ENCODE peak calls at places on chromosomes 4 and X, in eight cellular contexts. A, B, G, Y, L, Z, M and S are unnamed samples. For H3K9me3, the result is how much of the 10 kb centered on the place peaks cover.

GRCh38 chr4:77921701-77922100 is 59.1 kb downstream of the MRPL1 start:
- DNase-seq in G (no peak), M (peak), A (no peak), B (no peak), Z (no peak), Y (no peak), L (peak), S (no peak)

GRCh38 chr4:123121241-123121907 is 199.0 kb upstream of the NUDT6 start:
- DNase-seq in Z (no peak), Y (no peak), G (no peak), L (peak), A (no peak), B (no peak), M (no peak), S (no peak)

GRCh38 chrX:47232197-47232802 is 509 bp upstream of the USP11 start:
- DNase-seq in G (no peak), A (no peak), B (no peak), L (no peak), Y (no peak), M (peak), Z (no peak), S (no peak)

GRCh38 chr4:184503869-184504300 is 29.5 kb upstream of the IRF2 start:
- DNase-seq in M (no peak), A (no peak), Z (no peak), G (no peak), Y (no peak), B (no peak), L (no peak), S (no peak)

GRCh38 chrX:132272826-132273225 is 53.6 kb upstream of the RAP2C start:
- DNase-seq in Z (no peak), G (no peak), L (no peak), A (no peak), Y (no peak), B (no peak), M (no peak), S (no peak)

GRCh38 chr4:90318208-90318607 is 191.0 kb downstream of the CCSER1 start:
- DNase-seq in L (peak), B (no peak), Y (no peak), G (no peak), M (no peak), Z (no peak), A (no peak), S (no peak)

GRCh38 chrX:68114573-68115199 is 318.6 kb downstream of the OPHN1 start:
- DNase-seq in G (no peak), Y (no peak), A (no peak), Z (no peak), B (no peak), M (no peak), L (no peak), S (no peak)

GRCh38 chrX:1914606-1915365 is 299.9 kb downstream of the ASMT start:
- DNase-seq in Z (no peak), G (no peak), L (no peak), A (no peak), M (no peak), Y (no peak), B (no peak), S (no peak)

GRCh38 chrX:19544693-19545305 is 29.5 kb upstream of the MAP3K15 start:
- DNase-seq in Z (no peak), Y (peak), B (no peak), L (peak), A (peak), M (peak), G (no peak), S (no peak)

GRCh38 chr4:1053080-1053661 is 41.7 kb downstream of the FGFRL1 start:
- DNase-seq in Y (no peak), L (no peak), Z (peak), A (no peak), B (no peak), M (peak), G (peak), S (no peak)

GRCh38 chrX:13283968-13284914 is 35.6 kb downstream of the ATXN3L start:
- DNase-seq in B (no peak), Y (no peak), M (no peak), A (no peak), L (no peak), G (no peak), Z (no peak), S (no peak)

GRCh38 chrX:10900585-10901289 is 210.4 kb upstream of the HCCS start:
- DNase-seq in L (no peak), G (no peak), M (no peak), Z (no peak), A (no peak), Y (no peak), B (no peak), S (no peak)

GRCh38 chrX:53047228-53047627 is 1.4 kb upstream of the GPR173 start:
- DNase-seq in B (no peak), A (no peak), Y (no peak), Z (no peak), M (no peak), L (no peak), G (no peak), S (no peak)

GRCh38 chrX:131058136-131058868 is at the start of gene ARHGAP36:
- DNase-seq in Z (no peak), M (no peak), B (no peak), A (no peak), Y (no peak), G (peak), L (no peak), S (no peak)

GRCh38 chrX:75155454-75155829 is 641 bp downstream of the ABCB7 start:
- DNase-seq in Y (no peak), B (no peak), A (no peak), L (no peak), Z (no peak), G (no peak), M (no peak), S (no peak)

GRCh38 chr4:73603854-73604584 is 16.2 kb downstream of the RASSF6 start:
- DNase-seq in Y (no peak), L (no peak), M (no peak), Z (no peak), B (no peak), G (no peak), A (no peak), S (no peak)

GRCh38 chrX:110410598-110410997 is 52.0 kb downstream of the RTL9 start:
- DNase-seq in M (no peak), A (no peak), G (no peak), L (no peak), Y (no peak), Z (no peak), B (no peak), S (no peak)

GRCh38 chrX:74449937-74450330 is 28.6 kb downstream of the SLC16A2 start:
- DNase-seq in Y (no peak), L (peak), Z (no peak), B (no peak), M (peak), A (no peak), G (no peak), S (no peak)

GRCh38 chr4:166042510-166043055 is 169.5 kb downstream of the TLL1 start:
- DNase-seq in L (no peak), Y (no peak), Z (no peak), G (no peak), B (no peak), M (no peak), A (no peak), S (no peak)

GRCh38 chr4:151484396-151485102 is 75.6 kb downstream of the FHIP1A start:
- DNase-seq in Z (no peak), L (peak), M (no peak), G (no peak), B (no peak), A (peak), Y (no peak), S (no peak)

GRCh38 chr4:169716677-169717076 is 41.1 kb downstream of the HPF1 start:
- DNase-seq in A (no peak), Z (no peak), L (no peak), M (no peak), B (no peak), G (no peak), Y (no peak), S (no peak)

GRCh38 chr4:4762909-4763814 is 96.3 kb upstream of the MSX1 start:
- DNase-seq in A (no peak), Y (no peak), G (no peak), Z (no peak), B (no peak), L (no peak), M (no peak), S (no peak)

GRCh38 chr4:3248811-3249661 is at the start of gene MSANTD1:
- DNase-seq in L (no peak), M (no peak), Y (no peak), B (no peak), G (peak), A (no peak), Z (no peak), S (no peak)

GRCh38 chrX:64204252-64204651 is 1.3 kb downstream of the AMER1 start:
- DNase-seq in Z (no peak), M (no peak), L (no peak), B (peak), Y (no peak), A (no peak), G (peak), S (no peak)

GRCh38 chr4:28229092-28229491 is 1368.5 kb downstream of the STIM2 start:
- DNase-seq in L (no peak), Z (no peak), G (no peak), A (no peak), M (no peak), B (no peak), Y (no peak), S (no peak)

GRCh38 chr4:90904018-90904417 is 776.8 kb downstream of the CCSER1 start:
- DNase-seq in B (no peak), M (no peak), Z (no peak), Y (no peak), G (no peak), L (no peak), A (no peak), S (no peak)

GRCh38 chr4:10747186-10747585 is 62.6 kb upstream of the CLNK start:
- DNase-seq in Y (no peak), M (no peak), Z (no peak), B (no peak), G (no peak), A (no peak), L (no peak), S (no peak)

GRCh38 chrX:108516184-108516583 is 76.5 kb downstream of the COL4A5 start:
- DNase-seq in A (no peak), M (no peak), G (no peak), L (no peak), Y (no peak), B (no peak), Z (no peak), S (no peak)

GRCh38 chr4:185600801-185601200 is 65.5 kb upstream of the PDLIM3 start:
- DNase-seq in G (no peak), L (no peak), M (no peak), B (no peak), Y (no peak), Z (no peak), A (no peak), S (no peak)

GRCh38 chrX:133590703-133591505 is 175.6 kb upstream of the GPC4 start:
- DNase-seq in A (no peak), G (no peak), L (no peak), B (no peak), M (no peak), Y (no peak), Z (no peak), S (no peak)

GRCh38 chr4:113094802-113095201 is 45.3 kb downstream of the ANK2 start:
- DNase-seq in Z (no peak), M (no peak), A (no peak), G (no peak), L (no peak), Y (no peak), B (no peak), S (no peak)

GRCh38 chr4:4610672-4611071 is 68.8 kb upstream of the STX18 start:
- DNase-seq in Z (no peak), Y (no peak), M (no peak), L (no peak), G (peak), A (no peak), B (no peak), S (no peak)

GRCh38 chr4:37546586-37546985 is 139.6 kb downstream of the RELL1 start:
- DNase-seq in B (no peak), G (peak), M (no peak), Y (no peak), L (no peak), A (no peak), Z (no peak), S (no peak)

GRCh38 chr4:3368841-3369760 is 72.7 kb upstream of the HGFAC start:
- DNase-seq in M (no peak), L (no peak), Y (no peak), A (no peak), B (no peak), Z (no peak), G (peak), S (no peak)

GRCh38 chr4:186144596-186145569 is 40.4 kb downstream of the FAM149A start:
- DNase-seq in L (no peak), B (peak), Y (no peak), M (peak), A (no peak), G (peak), Z (no peak), S (no peak)

GRCh38 chr4:8067274-8067936 is 91.2 kb downstream of the ABLIM2 start:
- DNase-seq in L (no peak), Y (no peak), B (peak), A (no peak), M (no peak), Z (no peak), G (no peak), S (no peak)

GRCh38 chr4:109945056-109945455 is 32.4 kb downstream of the EGF start:
- DNase-seq in L (no peak), A (no peak), Z (no peak), G (no peak), Y (no peak), B (no peak), M (peak), S (no peak)

GRCh38 chr4:102518703-102519131 is 17.6 kb downstream of the NFKB1 start:
- DNase-seq in L (no peak), Y (peak), A (no peak), Z (no peak), M (no peak), B (no peak), G (no peak), S (no peak)

GRCh38 chrX:69741706-69742105 is 125.8 kb downstream of the EDA start:
- DNase-seq in G (no peak), A (no peak), B (no peak), Z (no peak), Y (no peak), L (no peak), M (no peak), S (no peak)

GRCh38 chrX:69746051-69746450 is 130.1 kb downstream of the EDA start:
- DNase-seq in A (no peak), G (no peak), Y (no peak), Z (no peak), L (no peak), B (no peak), M (no peak), S (no peak)

GRCh38 chrX:69740317-69740716 is 124.4 kb downstream of the EDA start:
- DNase-seq in B (no peak), G (no peak), Z (no peak), Y (no peak), L (no peak), A (no peak), M (no peak), S (no peak)
- H3K9me3 ChIP-seq in B (under half), G (under half), Z (under half), Y (under half), L (under half), A (under half), M (under half), S (under half)

DNA sequence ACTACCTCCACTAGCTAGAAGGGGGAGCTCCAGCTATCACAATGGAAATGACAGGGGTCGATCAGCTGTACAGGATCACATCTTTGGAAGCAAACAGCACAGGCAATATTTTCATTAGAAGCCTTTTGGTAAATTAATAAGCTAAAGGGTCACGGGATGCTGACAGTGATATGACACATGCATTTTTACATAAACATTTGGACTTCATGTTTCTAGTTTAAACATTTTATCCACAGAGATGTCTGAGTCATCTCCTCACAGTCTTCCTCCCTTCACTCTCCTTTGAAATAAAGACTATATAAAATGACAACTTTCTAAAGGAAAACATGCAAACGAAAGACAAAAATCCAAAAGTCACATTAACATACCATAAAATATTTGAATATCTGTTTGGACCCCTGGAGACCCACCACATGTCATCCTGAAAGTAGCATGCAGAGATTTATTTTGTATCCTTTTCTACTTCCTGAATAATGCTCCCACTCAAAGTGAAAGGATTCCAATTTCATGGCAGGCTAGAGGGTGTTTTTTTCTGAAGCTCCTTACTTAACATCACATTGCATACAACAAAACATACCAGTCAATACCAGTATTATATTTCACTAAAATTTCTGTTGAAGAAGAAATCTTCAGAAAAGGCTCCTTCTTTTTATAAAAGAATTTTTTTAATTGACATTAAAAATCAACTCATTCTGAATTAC is 200.1 kb upstream of the PPARGC1A start:
- DNase-seq in B (no peak), G (no peak), Z (no peak), Y (no peak), M (no peak), L (no peak), A (no peak), S (no peak)
- H3K9me3 ChIP-seq in B (under half), G (under half), Z (under half), Y (under half), M (under half), L (under half), A (under half), S (under half)

DNA sequence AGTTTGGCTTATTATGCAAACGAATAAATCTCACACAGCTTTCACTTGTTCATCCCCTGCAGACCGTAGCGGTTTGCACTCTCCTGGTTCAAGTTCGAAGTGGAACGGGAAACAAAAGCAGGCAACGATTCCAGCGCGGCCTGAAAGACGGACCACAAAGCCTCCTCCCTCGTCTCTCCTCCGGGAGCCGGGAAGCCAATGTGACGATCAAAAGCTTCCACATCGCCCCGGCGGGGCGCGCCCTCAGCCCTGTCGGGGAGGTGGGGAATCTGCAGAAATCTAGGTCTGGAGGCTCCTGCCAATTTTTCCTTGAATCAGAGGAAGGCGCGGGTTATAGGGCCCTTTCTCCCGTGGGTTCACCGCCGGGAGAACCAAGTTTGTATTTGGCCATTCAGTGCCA is 16.9 kb upstream of the ZIC3 start:
- DNase-seq in G (no peak), L (no peak), Y (no peak), A (no peak), Z (no peak), B (no peak), M (no peak), S (no peak)
- H3K9me3 ChIP-seq in G (under half), L (under half), Y (under half), A (under half), Z (under half), B (under half), M (under half), S (under half)

GRCh38 chrX:145620666-145621065 is 197.0 kb upstream of the SLITRK2 start:
- DNase-seq in A (no peak), Z (no peak), M (no peak), B (no peak), G (no peak), L (no peak), Y (no peak), S (no peak)
- H3K9me3 ChIP-seq in A (under half), Z (under half), M (under half), B (under half), G (under half), L (under half), Y (under half), S (under half)

GRCh38 chrX:58051346-58051745 is 141.1 kb upstream of the ZXDA start:
- DNase-seq in G (no peak), A (no peak), B (no peak), Y (no peak), L (no peak), M (no peak), Z (no peak), S (no peak)
- H3K9me3 ChIP-seq in G (under half), A (under half), B (under half), Y (under half), L (under half), M (under half), Z (under half), S (under half)

GRCh38 chrX:151735219-151735618 is 673 bp downstream of the CNGA2 start:
- DNase-seq in M (no peak), B (no peak), A (no peak), Z (no peak), Y (no peak), L (no peak), G (no peak), S (no peak)

GRCh38 chrX:151737494-151737893 is 2.9 kb downstream of the CNGA2 start:
- DNase-seq in G (no peak), Y (no peak), B (no peak), A (no peak), L (no peak), M (no peak), Z (no peak), S (no peak)

GRCh38 chrX:151738751-151739150 is 4.2 kb downstream of the CNGA2 start:
- DNase-seq in B (no peak), L (no peak), Z (no peak), M (no peak), G (no peak), A (no peak), Y (no peak), S (no peak)

GRCh38 chrX:151736685-151737084 is 2.1 kb downstream of the CNGA2 start:
- DNase-seq in Y (no peak), Z (no peak), A (no peak), L (no peak), B (no peak), M (no peak), G (no peak), S (no peak)

GRCh38 chrX:151734446-151734845 is at the start of gene CNGA2:
- DNase-seq in Z (no peak), B (no peak), M (no peak), G (no peak), Y (no peak), L (no peak), A (no peak), S (no peak)
- H3K9me3 ChIP-seq in Z (under half), B (under half), M (under half), G (under half), Y (under half), L (under half), A (under half), S (under half)

GRCh38 chrX:534804-535203 is 95.8 kb upstream of the SHOX start:
- DNase-seq in Y (no peak), B (no peak), M (no peak), L (no peak), A (no peak), Z (no peak), G (no peak), S (no peak)
- H3K9me3 ChIP-seq in Y (under half), B (under half), M (under half), L (under half), A (under half), Z (under half), G (under half), S (under half)

DNA sequence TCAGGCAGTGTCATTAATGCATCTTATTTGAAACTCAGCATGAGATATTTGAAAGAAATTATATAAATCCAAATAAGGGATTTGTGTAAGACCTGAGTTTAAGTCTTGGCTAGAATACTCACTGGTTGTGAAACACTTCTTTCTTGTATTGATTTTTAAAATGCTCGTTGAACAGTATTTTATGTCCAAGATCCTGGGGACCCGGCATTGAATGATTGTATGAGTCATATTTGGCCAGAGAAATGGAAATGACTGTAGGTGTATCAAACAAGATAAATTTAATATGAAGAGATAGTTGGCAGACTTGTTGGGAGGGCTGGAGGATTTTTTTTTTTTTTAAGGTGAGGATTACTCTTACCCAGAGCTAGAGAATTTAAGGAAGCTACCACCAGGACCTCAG is 606.1 kb upstream of the CPEB2 start:
- DNase-seq in B (no peak), Z (no peak), A (no peak), G (no peak), M (no peak), L (no peak), Y (no peak), S (no peak)
- H3K9me3 ChIP-seq in B (under half), Z (under half), A (under half), G (under half), M (under half), L (under half), Y (under half), S (under half)

GRCh38 chrX:153685179-153685536 is 2.6 kb upstream of the SLC6A8 start:
- DNase-seq in A (no peak), Z (peak), L (no peak), G (peak), Y (no peak), M (no peak), B (no peak), S (no peak)

GRCh38 chrX:153684447-153685178 is 3.1 kb upstream of the SLC6A8 start:
- DNase-seq in Y (no peak), M (no peak), L (no peak), Z (peak), B (no peak), G (peak), A (no peak), S (no peak)

GRCh38 chrX:153685751-153686676 is 1.7 kb upstream of the SLC6A8 start:
- DNase-seq in G (no peak), M (no peak), Y (no peak), Z (no peak), L (no peak), B (no peak), A (no peak), S (no peak)

GRCh38 chrX:153681175-153681574 is 6.6 kb upstream of the SLC6A8 start:
- DNase-seq in B (no peak), M (no peak), Z (no peak), Y (no peak), A (no peak), G (no peak), L (no peak), S (no peak)
- H3K9me3 ChIP-seq in B (under half), M (under half), Z (under half), Y (under half), A (under half), G (under half), L (under half), S (under half)